ENCODE peak calls at places on chromosome 15, in eight cellular contexts. W is T-helper 9 cell, G is cardiac fibroblast, J is left cardiac atrium, O is iris pigment epithelial cell, H is A549, Z is memory B cell, Q is fibroblast of pulmonary artery. K is an unnamed sample.

GRCh38 chr15:58584789-58585461 is 153.1 kb downstream of the LIPC start:
- DNase-seq in W (no peak), G (no peak), J (no peak), O (no peak), H (no peak), Z (no peak), Q (no peak), K (no peak)

GRCh38 chr15:33311312-33311971 is 675 bp downstream of the RYR3 start:
- DNase-seq in W (no peak), G (no peak), J (no peak), O (peak; percentile 8), H (no peak), Z (no peak), Q (no peak), K (no peak)

GRCh38 chr15:80669599-80670273 is 25.4 kb upstream of the ABHD17C start:
- DNase-seq in W (no peak), G (no peak), J (no peak), O (no peak), H (no peak), Z (no peak), Q (peak; percentile 35), K (no peak)

GRCh38 chr15:72319360-72319984 is 485 bp downstream of the CELF6 start:
- DNase-seq in W (peak; percentile 53), G (peak; percentile 67), J (peak; percentile 79), O (peak; percentile 46), H (peak; percentile 62), Z (peak; percentile 53), Q (peak; percentile 65), K (peak; percentile 53)

GRCh38 chr15:53586815-53587214 is 172.6 kb downstream of the WDR72 start:
- DNase-seq in W (no peak), G (no peak), J (no peak), O (no peak), H (peak; percentile 60), Z (no peak), Q (peak; percentile 3), K (no peak)

GRCh38 chr15:55186331-55186730 is 10.4 kb downstream of the RSL24D1 start:
- DNase-seq in W (no peak), G (no peak), J (no peak), O (no peak), H (no peak), Z (no peak), Q (no peak), K (no peak)

GRCh38 chr15:85351965-85352364 is 28.4 kb upstream of the AKAP13 start:
- DNase-seq in W (no peak), G (no peak), J (no peak), O (no peak), H (no peak), Z (no peak), Q (no peak), K (no peak)

GRCh38 chr15:73284073-73284472 is 84.7 kb downstream of the HCN4 start:
- DNase-seq in W (no peak), G (peak; percentile 33), J (no peak), O (peak; percentile 47), H (peak; percentile 17), Z (no peak), Q (peak; percentile 32), K (no peak)

GRCh38 chr15:38189651-38190280 is 62.9 kb upstream of the SPRED1 start:
- DNase-seq in W (no peak), G (no peak), J (no peak), O (peak; percentile 28), H (no peak), Z (no peak), Q (no peak), K (no peak)

GRCh38 chr15:41965441-41966413 is 6.6 kb downstream of the EHD4 start:
- DNase-seq in W (no peak), G (no peak), J (peak; percentile 56), O (no peak), H (no peak), Z (no peak), Q (no peak), K (no peak)

GRCh38 chr15:91422704-91423254 is 322.7 kb downstream of the SV2B start:
- DNase-seq in W (no peak), G (no peak), J (no peak), O (no peak), H (no peak), Z (no peak), Q (no peak), K (no peak)

GRCh38 chr15:39888809-39889208 is 31.3 kb downstream of the GPR176 start:
- DNase-seq in W (no peak), G (no peak), J (no peak), O (no peak), H (no peak), Z (no peak), Q (no peak), K (no peak)

GRCh38 chr15:25691544-25692430 is 171.3 kb downstream of the ATP10A start:
- DNase-seq in W (no peak), G (peak; percentile 42), J (no peak), O (no peak), H (no peak), Z (no peak), Q (peak; percentile 26), K (no peak)

K was measured in caudate nucleus.